ENCODE peak calls at places on chromosomes 16 and 17, in six cellular contexts. A is activated naive CD4-positive, alpha-beta T cell; X is T-helper 22 cell; L is cardiac fibroblast; P is PC-9; C is DMS153. E is an unnamed sample.

GRCh38 chr16:13429411-13429810 is 490.5 kb upstream of the ERCC4 start:
- DNase-seq in P (peak; percentile 47), C (no peak), X (no peak), L (no peak), A (no peak), E (no peak)

GRCh38 chr16:29745126-29745852 is 501 bp downstream of the C16orf54 start:
- DNase-seq in L (no peak), X (peak; percentile 30), C (no peak), P (no peak), A (peak; percentile 45), E (no peak)

GRCh38 chr16:89534147-89534788 is 26.1 kb downstream of the SPG7 start:
- DNase-seq in A (peak; percentile 38), P (no peak), L (peak; percentile 69), X (no peak), C (no peak), E (no peak)

GRCh38 chr16:30747331-30747730 is 894 bp upstream of the PHKG2 start:
- DNase-seq in X (no peak), A (no peak), C (peak; percentile 6), P (peak; percentile 69), L (peak; percentile 48), E (no peak)

GRCh38 chr17:73231363-73231762 is 30.3 kb downstream of the CPSF4L start:
- DNase-seq in P (no peak), L (peak; percentile 33), A (no peak), C (no peak), X (no peak), E (no peak)

GRCh38 chr17:40809721-40810421 is 10.1 kb upstream of the KRT28 start:
- DNase-seq in P (no peak), A (no peak), L (no peak), X (no peak), C (no peak), E (no peak)

GRCh38 chr16:50314665-50315064 is 48.3 kb downstream of the ADCY7 start:
- DNase-seq in L (no peak), X (no peak), P (no peak), C (no peak), A (no peak), E (no peak)

GRCh38 chr17:5897320-5897911 is 172.8 kb upstream of the WSCD1 start:
- DNase-seq in L (no peak), C (no peak), P (no peak), A (no peak), X (no peak), E (no peak)

GRCh38 chr16:11152205-11152604 is 103.8 kb downstream of the SOCS1 start:
- DNase-seq in A (no peak), P (peak; percentile 19), X (no peak), L (no peak), C (peak; percentile 76), E (no peak)

GRCh38 chr16:4003576-4003975 is 112.7 kb downstream of the ADCY9 start:
- DNase-seq in L (no peak), X (no peak), P (no peak), A (no peak), C (no peak), E (no peak)

GRCh38 chr16:19765860-19766553 is 47.9 kb downstream of the IQCK start:
- DNase-seq in L (no peak), X (no peak), C (no peak), A (no peak), P (no peak), E (peak; percentile 50)

GRCh38 chr16:66432429-66432828 is 5.3 kb downstream of the BEAN1 start:
- DNase-seq in A (no peak), L (no peak), P (no peak), X (no peak), C (no peak), E (no peak)

GRCh38 chr17:79082311-79083190 is 7.9 kb downstream of the ENGASE start:
- DNase-seq in P (no peak), A (peak; percentile 31), C (no peak), X (no peak), L (peak; percentile 46), E (no peak)

GRCh38 chr16:11349599-11350276 is 4.5 kb downstream of the RMI2 start:
- DNase-seq in X (no peak), A (no peak), C (no peak), L (peak; percentile 82), P (no peak), E (peak; percentile 67)

E was measured in ureter.